ENCODE peak calls at places on chromosomes 5 and 9, in four cellular contexts. A, X, J and P are unnamed samples.

GRCh38 chr9:132039284-132039683 is 40.4 kb downstream of the MED27 start:
- DNase-seq in A (no peak), X (no peak), J (no peak), P (no peak)

GRCh38 chr9:22528485-22528884 is 81.9 kb downstream of the DMRTA1 start:
- DNase-seq in A (peak), X (no peak), J (no peak), P (no peak)

GRCh38 chr9:133883356-133883755 is 108.8 kb downstream of the VAV2 start:
- DNase-seq in A (no peak), X (no peak), J (no peak), P (no peak)

GRCh38 chr9:90331826-90332575 is 310.6 kb downstream of the DIRAS2 start:
- DNase-seq in A (peak), X (no peak), J (no peak), P (no peak)

GRCh38 chr5:9350301-9350797 is 195.5 kb downstream of the SEMA5A start:
- DNase-seq in A (peak), X (no peak), J (no peak), P (no peak)

GRCh38 chr9:303502-303901 is 88.8 kb downstream of the DOCK8 start:
- DNase-seq in A (no peak), X (no peak), J (no peak), P (no peak)

GRCh38 chr5:108373426-108373825 is 8.5 kb downstream of the FBXL17 start:
- DNase-seq in A (no peak), X (no peak), J (no peak), P (no peak)

GRCh38 chr5:147310059-147310704 is 75.4 kb downstream of the STK32A start:
- DNase-seq in A (peak), X (peak), J (no peak), P (peak)

GRCh38 chr5:59152701-59153245 is 569.9 kb downstream of the RAB3C start:
- DNase-seq in A (no peak), X (no peak), J (no peak), P (no peak)

GRCh38 chr5:112373888-112374287 is 45.2 kb downstream of the EPB41L4A start:
- DNase-seq in A (no peak), X (no peak), J (no peak), P (no peak)

GRCh38 chr9:127336086-127336485 is 60.9 kb upstream of the SLC2A8 start:
- DNase-seq in A (peak), X (no peak), J (no peak), P (no peak)

GRCh38 chr9:115006660-115007059 is 76.3 kb upstream of the TNFSF8 start:
- DNase-seq in A (peak), X (no peak), J (no peak), P (no peak)

GRCh38 chr5:8601831-8602354 is 732.9 kb downstream of the MTRR start:
- DNase-seq in A (peak), X (no peak), J (no peak), P (no peak)

GRCh38 chr9:105678163-105678562 is 15.9 kb downstream of the TAL2 start:
- DNase-seq in A (no peak), X (no peak), J (no peak), P (no peak)

GRCh38 chr5:133892306-133892705 is 76.1 kb downstream of the C5orf15 start:
- DNase-seq in A (no peak), X (no peak), J (no peak), P (no peak)

GRCh38 chr9:82191082-82191481 is 202.5 kb downstream of the SPATA31D1 start:
- DNase-seq in A (no peak), X (no peak), J (no peak), P (no peak)

GRCh38 chr5:54644226-54644625 is 126.7 kb downstream of the SNX18 start:
- DNase-seq in A (peak), X (no peak), J (no peak), P (peak)

GRCh38 chr9:115263731-115264130 is 145.8 kb upstream of the TNC start:
- DNase-seq in A (peak), X (no peak), J (no peak), P (no peak)

GRCh38 chr5:10471672-10472071 is 30.0 kb downstream of the ROPN1L start:
- DNase-seq in A (peak), X (no peak), J (no peak), P (no peak)

GRCh38 chr9:129174724-129175514 is 3.1 kb downstream of the IER5L start:
- DNase-seq in A (peak), X (peak), J (peak), P (peak)

GRCh38 chr5:140112685-140113179 is 1.2 kb upstream of the PURA start:
- DNase-seq in A (peak), X (no peak), J (peak), P (no peak)

GRCh38 chr5:137695651-137696428 is 40.0 kb downstream of the KLHL3 start:
- DNase-seq in A (no peak), X (no peak), J (peak), P (no peak)

GRCh38 chr9:117480251-117480650 is 65.4 kb upstream of the ASTN2 start:
- DNase-seq in A (no peak), X (no peak), J (no peak), P (no peak)

GRCh38 chr9:137380171-137380570 is 42.8 kb downstream of the EXD3 start:
- DNase-seq in A (no peak), X (no peak), J (no peak), P (no peak)

GRCh38 chr9:88577256-88577655 is 42.3 kb downstream of the NXNL2 start:
- DNase-seq in A (no peak), X (no peak), J (no peak), P (no peak)
- TF ChIP-seq POLR2A in A (no peak), X (no peak), J (no peak), P (no peak)

GRCh38 chr5:73498057-73498992 is at the start of gene BTF3:
- DNase-seq in A (peak), X (peak), J (peak), P (peak)
- TF ChIP-seq POLR2A in A (peak), X (peak), J (peak), P (peak)

GRCh38 chr5:40796487-40796889 is 1.7 kb downstream of the PRKAA1 start:
- DNase-seq in A (peak), X (no peak), J (no peak), P (no peak)

GRCh38 chr5:40797273-40798011 is 732 bp downstream of the PRKAA1 start:
- DNase-seq in A (peak), X (peak), J (peak), P (peak)

GRCh38 chr5:40799248-40799647 is 1.1 kb upstream of the PRKAA1 start:
- DNase-seq in A (peak), X (no peak), J (no peak), P (no peak)

GRCh38 chr5:40798856-40799210 is 659 bp upstream of the PRKAA1 start:
- DNase-seq in A (no peak), X (no peak), J (no peak), P (no peak)

GRCh38 chr5:40798012-40798855 is at the start of gene PRKAA1:
- DNase-seq in A (peak), X (peak), J (peak), P (peak)
- TF ChIP-seq POLR2A in A (peak), X (peak), J (peak), P (peak)

GRCh38 chr9:122816163-122816867 is 12.1 kb downstream of the PDCL start:
- DNase-seq in A (no peak), X (peak), J (peak), P (no peak)
- TF ChIP-seq POLR2A in A (no peak), X (no peak), J (no peak), P (no peak)

GRCh38 chr9:4489919-4490704 is at the start of gene SLC1A1:
- DNase-seq in A (peak), X (peak), J (peak), P (peak)
- TF ChIP-seq POLR2A in A (no peak), X (peak), J (peak), P (no peak)

GRCh38 chr5:143023447-143024096 is 253.4 kb downstream of the ARHGAP26 start:
- DNase-seq in A (peak), X (peak), J (peak), P (no peak)
- TF ChIP-seq POLR2A in A (no peak), X (no peak), J (no peak), P (no peak)